ENCODE peak calls at places on chromosomes 3 and 15, in four cellular contexts. One of them, this sample, is unnamed.

GRCh38 chr3:126051234-126051633 is 32.7 kb downstream of the SLC41A3 start:
- DNase-seq in NCI-H1092: no peak
- DNase-seq in activated naive CD4-positive, alpha-beta T cell treated with anti-CD3 and anti-CD28 coated beads, Interleukin-2, amount 10 ng/mL, durations not matched to agents 7 days and 5 days: no peak
- DNase-seq in psoas muscle: no peak
- DNase-seq in this sample: no peak

GRCh38 chr3:139110072-139110830 is 65.6 kb upstream of the PRR23C start:
- DNase-seq in NCI-H1092: peak; percentile 6
- DNase-seq in psoas muscle: no peak
- DNase-seq in activated naive CD4-positive, alpha-beta T cell treated with anti-CD3 and anti-CD28 coated beads, Interleukin-2, amount 10 ng/mL, durations not matched to agents 7 days and 5 days: no peak
- DNase-seq in this sample: no peak

GRCh38 chr3:71428841-71429609 is 154.5 kb downstream of the FOXP1 start:
- DNase-seq in activated naive CD4-positive, alpha-beta T cell treated with anti-CD3 and anti-CD28 coated beads, Interleukin-2, amount 10 ng/mL, durations not matched to agents 7 days and 5 days: no peak
- DNase-seq in psoas muscle: no peak
- DNase-seq in NCI-H1092: no peak
- DNase-seq in this sample: no peak

GRCh38 chr3:169836058-169836941 is 23.6 kb upstream of the LRRC34 start:
- DNase-seq in activated naive CD4-positive, alpha-beta T cell treated with anti-CD3 and anti-CD28 coated beads, Interleukin-2, amount 10 ng/mL, durations not matched to agents 7 days and 5 days: no peak
- DNase-seq in NCI-H1092: no peak
- DNase-seq in psoas muscle: no peak
- DNase-seq in this sample: no peak

GRCh38 chr15:69807752-69808151 is 290.0 kb downstream of the TLE3 start:
- DNase-seq in activated naive CD4-positive, alpha-beta T cell treated with anti-CD3 and anti-CD28 coated beads, Interleukin-2, amount 10 ng/mL, durations not matched to agents 7 days and 5 days: no peak
- DNase-seq in NCI-H1092: no peak
- DNase-seq in psoas muscle: peak; percentile 57
- DNase-seq in this sample: no peak

GRCh38 chr3:143831208-143831607 is 17.1 kb downstream of the SLC9A9 start:
- DNase-seq in activated naive CD4-positive, alpha-beta T cell treated with anti-CD3 and anti-CD28 coated beads, Interleukin-2, amount 10 ng/mL, durations not matched to agents 7 days and 5 days: no peak
- DNase-seq in NCI-H1092: no peak
- DNase-seq in psoas muscle: no peak
- DNase-seq in this sample: no peak

GRCh38 chr15:59298255-59298856 is 74.3 kb downstream of the MYO1E start:
- DNase-seq in psoas muscle: no peak
- DNase-seq in activated naive CD4-positive, alpha-beta T cell treated with anti-CD3 and anti-CD28 coated beads, Interleukin-2, amount 10 ng/mL, durations not matched to agents 7 days and 5 days: peak; percentile 34
- DNase-seq in NCI-H1092: no peak
- DNase-seq in this sample: no peak

GRCh38 chr3:30130391-30130790 is 476.0 kb upstream of the TGFBR2 start:
- DNase-seq in psoas muscle: no peak
- DNase-seq in activated naive CD4-positive, alpha-beta T cell treated with anti-CD3 and anti-CD28 coated beads, Interleukin-2, amount 10 ng/mL, durations not matched to agents 7 days and 5 days: no peak
- DNase-seq in NCI-H1092: no peak
- DNase-seq in this sample: no peak

GRCh38 chr15:36359286-36359685 is 220.1 kb upstream of the CDIN1 start:
- DNase-seq in NCI-H1092: no peak
- DNase-seq in psoas muscle: no peak
- DNase-seq in activated naive CD4-positive, alpha-beta T cell treated with anti-CD3 and anti-CD28 coated beads, Interleukin-2, amount 10 ng/mL, durations not matched to agents 7 days and 5 days: no peak
- DNase-seq in this sample: no peak

GRCh38 chr3:51975857-51976549 is 1.1 kb downstream of the ABHD14A start:
- DNase-seq in psoas muscle: peak; percentile 86
- DNase-seq in NCI-H1092: peak; percentile 72
- DNase-seq in activated naive CD4-positive, alpha-beta T cell treated with anti-CD3 and anti-CD28 coated beads, Interleukin-2, amount 10 ng/mL, durations not matched to agents 7 days and 5 days: peak; percentile 52
- DNase-seq in this sample: no peak

GRCh38 chr15:93347917-93348316 is 258.9 kb upstream of the RGMA start:
- DNase-seq in psoas muscle: no peak
- DNase-seq in NCI-H1092: no peak
- DNase-seq in activated naive CD4-positive, alpha-beta T cell treated with anti-CD3 and anti-CD28 coated beads, Interleukin-2, amount 10 ng/mL, durations not matched to agents 7 days and 5 days: no peak
- DNase-seq in this sample: no peak

GRCh38 chr15:85542895-85543331 is 162.5 kb downstream of the AKAP13 start:
- DNase-seq in activated naive CD4-positive, alpha-beta T cell treated with anti-CD3 and anti-CD28 coated beads, Interleukin-2, amount 10 ng/mL, durations not matched to agents 7 days and 5 days: no peak
- DNase-seq in NCI-H1092: no peak
- DNase-seq in psoas muscle: no peak
- DNase-seq in this sample: no peak

GRCh38 chr15:36753173-36753572 is 173.7 kb downstream of the CDIN1 start:
- DNase-seq in NCI-H1092: no peak
- DNase-seq in activated naive CD4-positive, alpha-beta T cell treated with anti-CD3 and anti-CD28 coated beads, Interleukin-2, amount 10 ng/mL, durations not matched to agents 7 days and 5 days: no peak
- DNase-seq in psoas muscle: no peak
- DNase-seq in this sample: no peak

GRCh38 chr3:144127700-144128099 is 156.1 kb downstream of the DIPK2A start:
- DNase-seq in NCI-H1092: no peak
- DNase-seq in psoas muscle: no peak
- DNase-seq in activated naive CD4-positive, alpha-beta T cell treated with anti-CD3 and anti-CD28 coated beads, Interleukin-2, amount 10 ng/mL, durations not matched to agents 7 days and 5 days: no peak
- DNase-seq in this sample: peak; percentile 78

GRCh38 chr3:134545818-134546217 is 60.0 kb downstream of the CEP63 start:
- DNase-seq in NCI-H1092: no peak
- DNase-seq in psoas muscle: no peak
- DNase-seq in activated naive CD4-positive, alpha-beta T cell treated with anti-CD3 and anti-CD28 coated beads, Interleukin-2, amount 10 ng/mL, durations not matched to agents 7 days and 5 days: no peak
- DNase-seq in this sample: no peak

GRCh38 chr3:180063783-180064182 is 27.0 kb upstream of the PEX5L start:
- DNase-seq in NCI-H1092: no peak
- DNase-seq in psoas muscle: no peak
- DNase-seq in activated naive CD4-positive, alpha-beta T cell treated with anti-CD3 and anti-CD28 coated beads, Interleukin-2, amount 10 ng/mL, durations not matched to agents 7 days and 5 days: no peak
- DNase-seq in this sample: no peak

GRCh38 chr15:71424765-71425164 is 309.5 kb downstream of the THSD4 start:
- DNase-seq in psoas muscle: no peak
- DNase-seq in NCI-H1092: no peak
- DNase-seq in activated naive CD4-positive, alpha-beta T cell treated with anti-CD3 and anti-CD28 coated beads, Interleukin-2, amount 10 ng/mL, durations not matched to agents 7 days and 5 days: no peak
- DNase-seq in this sample: no peak

GRCh38 chr3:54914180-54914579 is 13.7 kb downstream of the LRTM1 start:
- DNase-seq in activated naive CD4-positive, alpha-beta T cell treated with anti-CD3 and anti-CD28 coated beads, Interleukin-2, amount 10 ng/mL, durations not matched to agents 7 days and 5 days: no peak
- DNase-seq in psoas muscle: no peak
- DNase-seq in NCI-H1092: no peak
- DNase-seq in this sample: no peak

GRCh38 chr3:140135461-140135860 is 200.5 kb downstream of the CLSTN2 start:
- DNase-seq in NCI-H1092: no peak
- DNase-seq in activated naive CD4-positive, alpha-beta T cell treated with anti-CD3 and anti-CD28 coated beads, Interleukin-2, amount 10 ng/mL, durations not matched to agents 7 days and 5 days: no peak
- DNase-seq in psoas muscle: no peak
- DNase-seq in this sample: no peak

GRCh38 chr15:85379403-85380131 is 836 bp upstream of the AKAP13 start:
- DNase-seq in NCI-H1092: no peak
- DNase-seq in activated naive CD4-positive, alpha-beta T cell treated with anti-CD3 and anti-CD28 coated beads, Interleukin-2, amount 10 ng/mL, durations not matched to agents 7 days and 5 days: peak; percentile 74
- DNase-seq in psoas muscle: no peak
- DNase-seq in this sample: no peak

GRCh38 chr3:138099417-138099816 is 16.0 kb downstream of the DZIP1L start:
- DNase-seq in NCI-H1092: no peak
- DNase-seq in activated naive CD4-positive, alpha-beta T cell treated with anti-CD3 and anti-CD28 coated beads, Interleukin-2, amount 10 ng/mL, durations not matched to agents 7 days and 5 days: no peak
- DNase-seq in psoas muscle: no peak
- DNase-seq in this sample: no peak

GRCh38 chr15:65195542-65196026 is 10.4 kb upstream of the CLPX start:
- DNase-seq in activated naive CD4-positive, alpha-beta T cell treated with anti-CD3 and anti-CD28 coated beads, Interleukin-2, amount 10 ng/mL, durations not matched to agents 7 days and 5 days: no peak
- DNase-seq in NCI-H1092: no peak
- DNase-seq in psoas muscle: no peak
- DNase-seq in this sample: no peak

GRCh38 chr3:46632792-46633191 is 20.5 kb downstream of the FAM240A start:
- DNase-seq in activated naive CD4-positive, alpha-beta T cell treated with anti-CD3 and anti-CD28 coated beads, Interleukin-2, amount 10 ng/mL, durations not matched to agents 7 days and 5 days: no peak
- DNase-seq in NCI-H1092: no peak
- DNase-seq in psoas muscle: peak; percentile 44
- DNase-seq in this sample: no peak

GRCh38 chr3:3800076-3800448 is 831 bp downstream of the LRRN1 start:
- DNase-seq in psoas muscle: peak; percentile 60
- DNase-seq in activated naive CD4-positive, alpha-beta T cell treated with anti-CD3 and anti-CD28 coated beads, Interleukin-2, amount 10 ng/mL, durations not matched to agents 7 days and 5 days: peak; percentile 31
- DNase-seq in NCI-H1092: no peak
- DNase-seq in this sample: no peak

GRCh38 chr15:66138096-66138783 is 115.3 kb downstream of the MEGF11 start:
- DNase-seq in activated naive CD4-positive, alpha-beta T cell treated with anti-CD3 and anti-CD28 coated beads, Interleukin-2, amount 10 ng/mL, durations not matched to agents 7 days and 5 days: no peak
- DNase-seq in psoas muscle: no peak
- DNase-seq in NCI-H1092: peak; percentile 52
- DNase-seq in this sample: no peak

GRCh38 chr3:182971637-182972036 is 8.7 kb downstream of the DCUN1D1 start:
- DNase-seq in psoas muscle: no peak
- DNase-seq in activated naive CD4-positive, alpha-beta T cell treated with anti-CD3 and anti-CD28 coated beads, Interleukin-2, amount 10 ng/mL, durations not matched to agents 7 days and 5 days: no peak
- DNase-seq in NCI-H1092: no peak
- DNase-seq in this sample: no peak

GRCh38 chr15:52527898-52528464 is 699 bp downstream of the MYO5A start:
- DNase-seq in NCI-H1092: no peak
- DNase-seq in psoas muscle: no peak
- DNase-seq in activated naive CD4-positive, alpha-beta T cell treated with anti-CD3 and anti-CD28 coated beads, Interleukin-2, amount 10 ng/mL, durations not matched to agents 7 days and 5 days: peak; percentile 55
- DNase-seq in this sample: no peak

GRCh38 chr3:195113074-195113473 is 157.9 kb downstream of the XXYLT1 start:
- DNase-seq in NCI-H1092: no peak
- DNase-seq in psoas muscle: no peak
- DNase-seq in activated naive CD4-positive, alpha-beta T cell treated with anti-CD3 and anti-CD28 coated beads, Interleukin-2, amount 10 ng/mL, durations not matched to agents 7 days and 5 days: no peak
- DNase-seq in this sample: no peak

GRCh38 chr3:4986175-4986610 is 7.0 kb downstream of the BHLHE40 start:
- DNase-seq in psoas muscle: no peak
- DNase-seq in NCI-H1092: no peak
- DNase-seq in activated naive CD4-positive, alpha-beta T cell treated with anti-CD3 and anti-CD28 coated beads, Interleukin-2, amount 10 ng/mL, durations not matched to agents 7 days and 5 days: no peak
- DNase-seq in this sample: no peak

GRCh38 chr3:59308684-59309083 is 258.9 kb upstream of the CFAP20DC start:
- DNase-seq in activated naive CD4-positive, alpha-beta T cell treated with anti-CD3 and anti-CD28 coated beads, Interleukin-2, amount 10 ng/mL, durations not matched to agents 7 days and 5 days: no peak
- DNase-seq in NCI-H1092: no peak
- DNase-seq in psoas muscle: no peak
- DNase-seq in this sample: no peak

GRCh38 chr15:38564557-38565286 is at the start of gene RASGRP1:
- DNase-seq in psoas muscle: peak; percentile 71
- DNase-seq in activated naive CD4-positive, alpha-beta T cell treated with anti-CD3 and anti-CD28 coated beads, Interleukin-2, amount 10 ng/mL, durations not matched to agents 7 days and 5 days: peak; percentile 90
- DNase-seq in NCI-H1092: no peak
- DNase-seq in this sample: no peak

GRCh38 chr3:41434781-41435180 is 235.5 kb downstream of the CTNNB1 start:
- DNase-seq in psoas muscle: no peak
- DNase-seq in NCI-H1092: no peak
- DNase-seq in activated naive CD4-positive, alpha-beta T cell treated with anti-CD3 and anti-CD28 coated beads, Interleukin-2, amount 10 ng/mL, durations not matched to agents 7 days and 5 days: no peak
- DNase-seq in this sample: no peak

GRCh38 chr3:32147509-32147908 is 41.1 kb downstream of the GPD1L start:
- DNase-seq in psoas muscle: no peak
- DNase-seq in activated naive CD4-positive, alpha-beta T cell treated with anti-CD3 and anti-CD28 coated beads, Interleukin-2, amount 10 ng/mL, durations not matched to agents 7 days and 5 days: no peak
- DNase-seq in NCI-H1092: no peak
- DNase-seq in this sample: no peak

This sample was measured in DMS 273 treated with DMSO at 0.1 percent for 48 hours.